ENCODE peak calls at places on chromosomes 1 and 21, in ten cellular contexts. V is heart left ventricle, D is endodermal cell, N is heart right ventricle, A is fibroblast of lung, U is thyroid gland, E is A549, C is tibial nerve, Q is spleen, O is prostate gland. W is an unnamed sample.

GRCh38 chr1:64043976-64044375 is 159.4 kb upstream of the UBE2U start:
- DNase-seq in V (no peak), D (no peak), N (no peak), A (peak; percentile 91), U (no peak), E (no peak), C (no peak), Q (no peak), O (no peak), W (no peak)

GRCh38 chr1:2865000-2865399 is 63.5 kb upstream of the TTC34 start:
- DNase-seq in V (no peak), D (no peak), N (peak; percentile 5), A (no peak), U (no peak), E (no peak), C (no peak), Q (no peak), O (no peak), W (no peak)

GRCh38 chr1:159790237-159790917 is 9.6 kb downstream of the DUSP23 start:
- DNase-seq in V (no peak), D (peak; percentile 68), N (no peak), A (peak; percentile 27), U (no peak), E (peak; percentile 36), C (no peak), Q (no peak), O (no peak), W (no peak)

GRCh38 chr1:41371630-41372599 is 10.7 kb downstream of the FOXO6 start:
- DNase-seq in V (peak; percentile 66), D (peak; percentile 93), N (peak; percentile 41), A (peak; percentile 28), U (peak; percentile 57), E (no peak), C (peak; percentile 18), Q (no peak), O (no peak), W (no peak)

GRCh38 chr1:184502154-184502553 is 115.3 kb downstream of the C1orf21 start:
- DNase-seq in V (no peak), D (no peak), N (no peak), A (no peak), U (no peak), E (no peak), C (no peak), Q (no peak), O (no peak), W (no peak)

GRCh38 chr1:110630770-110631663 is 24.9 kb upstream of the KCNA2 start:
- DNase-seq in V (peak; percentile 80), D (peak; percentile 94), N (peak; percentile 75), A (peak; percentile 64), U (peak; percentile 77), E (peak; percentile 58), C (peak; percentile 52), Q (peak; percentile 94), O (peak; percentile 66), W (peak; percentile 80)

GRCh38 chr21:42038826-42039425 is 28.8 kb upstream of the ZBTB21 start:
- DNase-seq in V (no peak), D (no peak), N (no peak), A (peak; percentile 90), U (no peak), E (no peak), C (no peak), Q (peak; percentile 21), O (no peak), W (no peak)

GRCh38 chr1:97202481-97202880 is 480.9 kb downstream of the PTBP2 start:
- DNase-seq in V (no peak), D (no peak), N (no peak), A (no peak), U (no peak), E (no peak), C (no peak), Q (no peak), O (no peak), W (no peak)

GRCh38 chr1:162151900-162152829 is 82.7 kb downstream of the NOS1AP start:
- DNase-seq in V (no peak), D (no peak), N (no peak), A (peak; percentile 93), U (no peak), E (no peak), C (peak; percentile 17), Q (peak; percentile 76), O (no peak), W (no peak)

GRCh38 chr1:216847385-216848036 is 124.3 kb upstream of the ESRRG start:
- DNase-seq in V (no peak), D (no peak), N (no peak), A (peak; percentile 10), U (no peak), E (no peak), C (no peak), Q (no peak), O (no peak), W (no peak)

GRCh38 chr1:203906932-203907331 is 45.5 kb downstream of the SNRPE start:
- DNase-seq in V (no peak), D (no peak), N (no peak), A (peak; percentile 93), U (no peak), E (peak; percentile 75), C (no peak), Q (no peak), O (no peak), W (no peak)

GRCh38 chr1:16215882-16216753 is 3.7 kb upstream of the ARHGEF19 start:
- DNase-seq in V (peak; percentile 92), D (peak; percentile 99), N (peak; percentile 74), A (peak; percentile 85), U (peak; percentile 96), E (peak; percentile 58), C (peak; percentile 79), Q (peak; percentile 90), O (peak; percentile 71), W (peak; percentile 15)

GRCh38 chr1:53367503-53368313 is 39.8 kb upstream of the LRP8 start:
- DNase-seq in V (peak; percentile 50), D (peak; percentile 43), N (no peak), A (no peak), U (no peak), E (no peak), C (no peak), Q (peak; percentile 80), O (no peak), W (no peak)

GRCh38 chr1:205933672-205934618 is 9.3 kb downstream of the SLC26A9 start:
- DNase-seq in V (no peak), D (no peak), N (no peak), A (peak; percentile 28), U (peak; percentile 52), E (peak; percentile 91), C (no peak), Q (no peak), O (peak; percentile 20), W (no peak)

GRCh38 chr1:72845342-72845741 is 563.0 kb upstream of the NEGR1 start:
- DNase-seq in V (no peak), D (peak; percentile 75), N (no peak), A (peak; percentile 7), U (no peak), E (peak; percentile 0), C (no peak), Q (no peak), O (no peak), W (no peak)

GRCh38 chr21:17929514-17929913 is 110.4 kb upstream of the C21orf91 start:
- DNase-seq in V (no peak), D (no peak), N (no peak), A (no peak), U (no peak), E (no peak), C (no peak), Q (no peak), O (no peak), W (no peak)

GRCh38 chr21:17925000-17925610 is 105.9 kb upstream of the C21orf91 start:
- DNase-seq in V (no peak), D (peak; percentile 83), N (no peak), A (peak; percentile 61), U (peak; percentile 58), E (peak; percentile 30), C (peak; percentile 66), Q (no peak), O (peak; percentile 55), W (peak; percentile 57)

GRCh38 chr21:17925900-17926299 is 106.7 kb upstream of the C21orf91 start:
- DNase-seq in V (no peak), D (no peak), N (no peak), A (peak; percentile 48), U (no peak), E (no peak), C (no peak), Q (no peak), O (no peak), W (no peak)

GRCh38 chr21:17930102-17930501 is 110.9 kb upstream of the C21orf91 start:
- DNase-seq in V (no peak), D (no peak), N (no peak), A (no peak), U (no peak), E (no peak), C (no peak), Q (no peak), O (no peak), W (no peak)

DNA sequence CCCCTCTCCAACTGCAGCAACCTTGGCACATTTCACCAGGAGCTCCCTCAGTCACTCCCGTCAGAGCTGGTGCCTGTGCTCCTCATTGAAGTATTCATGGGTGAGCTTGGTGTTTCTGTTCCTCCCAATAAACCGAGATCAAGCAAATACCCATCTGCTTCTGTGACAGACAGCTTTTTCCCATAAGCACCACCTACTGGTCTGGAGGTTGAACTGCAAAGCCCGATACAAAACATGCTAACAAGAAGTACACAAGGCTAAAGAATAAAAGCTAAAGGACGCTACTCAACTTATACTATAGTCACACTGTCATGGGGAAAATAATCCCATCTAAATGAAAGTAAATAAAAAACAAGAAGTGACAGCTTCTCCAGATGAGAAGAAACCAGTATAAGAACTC is 111.9 kb upstream of the C21orf91 start:
- DNase-seq in V (no peak), D (peak; percentile 66), N (no peak), A (no peak), U (no peak), E (peak; percentile 4), C (no peak), Q (no peak), O (no peak), W (no peak)
- TF ChIP-seq CTCF in V (no peak), D (peak; percentile 62), N (no peak), A (peak; percentile 28), U (no peak), E (no peak), C (no peak), Q (no peak), O (no peak), W (peak; percentile 28)

GRCh38 chr1:25700626-25701025 is 84.0 kb downstream of the MAN1C1 start:
- DNase-seq in V (peak; percentile 61), D (peak; percentile 86), N (peak; percentile 34), A (no peak), U (no peak), E (no peak), C (no peak), Q (no peak), O (no peak), W (no peak)
- H3K4me1 ChIP-seq in V (peaks cover 52% of the 10 kb centered on the region), D (peaks cover 3% of the 10 kb centered on the region), N (peaks cover 93% of the 10 kb centered on the region), A (peaks cover 22% of the 10 kb centered on the region), U (peaks cover 34% of the 10 kb centered on the region), E (peaks cover 10% of the 10 kb centered on the region), C (peaks cover 79% of the 10 kb centered on the region), Q (peaks cover 22% of the 10 kb centered on the region), O (peaks cover 3% of the 10 kb centered on the region), W (peaks cover 42% of the 10 kb centered on the region)

GRCh38 chr1:43936470-43937151 is 3.0 kb downstream of the ARTN start:
- DNase-seq in V (peak; percentile 54), D (peak; percentile 87), N (peak; percentile 41), A (peak; percentile 21), U (peak; percentile 55), E (no peak), C (no peak), Q (no peak), O (no peak), W (no peak)
- TF ChIP-seq CTCF in V (no peak), D (peak; percentile 65), N (peak; percentile 9), A (peak; percentile 7), U (peak; percentile 13), E (no peak), C (no peak), Q (no peak), O (no peak), W (no peak)

GRCh38 chr1:45669379-45669778 is 17.0 kb downstream of the GPBP1L1 start:
- DNase-seq in V (no peak), D (no peak), N (no peak), A (peak; percentile 28), U (no peak), E (no peak), C (no peak), Q (no peak), O (no peak), W (no peak)
- H3K4me1 ChIP-seq in V (peaks cover 40% of the 10 kb centered on the region), D (no peaks in the 10 kb centered on the region), N (peaks cover 90% of the 10 kb centered on the region), A (peaks cover 12% of the 10 kb centered on the region), U (peaks cover 23% of the 10 kb centered on the region), E (peaks cover 27% of the 10 kb centered on the region), C (peaks cover 62% of the 10 kb centered on the region), Q (peaks cover 13% of the 10 kb centered on the region), O (no peaks in the 10 kb centered on the region), W (peaks cover 27% of the 10 kb centered on the region)

W was measured in CD8-positive, alpha-beta T cell.